ENCODE peak calls at places on chromosomes 12 and 14, in eight cellular contexts. W, V, O, A, T, D, I and L are unnamed samples.
A peak's percentile ranks its signal among the peaks of the same experiment; 100 is the strongest.

GRCh38 chr12:67062193-67062592 is 207.0 kb upstream of the CAND1 start:
- DNase-seq in W (no peak), V (no peak), O (no peak), A (no peak), T (no peak), D (peak; percentile 4), I (no peak), L (no peak)

GRCh38 chr12:124509676-124510300 is 57.6 kb downstream of the NCOR2 start:
- DNase-seq in W (no peak), V (no peak), O (no peak), A (peak; percentile 81), T (no peak), D (peak; percentile 76), I (peak; percentile 54), L (no peak)

GRCh38 chr14:87131879-87132278 is 861.1 kb downstream of the GALC start:
- DNase-seq in W (no peak), V (no peak), O (no peak), A (no peak), T (no peak), D (peak; percentile 20), I (no peak), L (no peak)

GRCh38 chr12:121494093-121494787 is 86.6 kb downstream of the KDM2B start:
- DNase-seq in W (no peak), V (peak; percentile 21), O (peak; percentile 70), A (peak; percentile 25), T (peak; percentile 70), D (peak; percentile 66), I (no peak), L (no peak)

GRCh38 chr14:57611555-57612075 is 118.0 kb upstream of the CCDC198 start:
- DNase-seq in W (no peak), V (no peak), O (no peak), A (no peak), T (no peak), D (no peak), I (no peak), L (no peak)

GRCh38 chr14:68143341-68143807 is 323.8 kb downstream of the RAD51B start:
- DNase-seq in W (peak; percentile 50), V (no peak), O (no peak), A (peak; percentile 40), T (no peak), D (peak; percentile 23), I (no peak), L (peak; percentile 60)

GRCh38 chr12:66900616-66901015 is 221.7 kb upstream of the GRIP1 start:
- DNase-seq in W (peak; percentile 47), V (no peak), O (no peak), A (no peak), T (no peak), D (no peak), I (no peak), L (no peak)

GRCh38 chr12:41981758-41982157 is 162.9 kb downstream of the GXYLT1 start:
- DNase-seq in W (no peak), V (no peak), O (no peak), A (no peak), T (no peak), D (peak; percentile 40), I (no peak), L (no peak)

GRCh38 chr14:73243748-73244147 is 6.4 kb downstream of the PAPLN start:
- DNase-seq in W (no peak), V (no peak), O (no peak), A (no peak), T (no peak), D (no peak), I (no peak), L (no peak)

GRCh38 chr12:66572845-66573244 is 106.0 kb downstream of the GRIP1 start:
- DNase-seq in W (no peak), V (no peak), O (no peak), A (no peak), T (no peak), D (no peak), I (no peak), L (no peak)

GRCh38 chr12:12587878-12588277 is 23.8 kb upstream of the CREBL2 start:
- DNase-seq in W (no peak), V (no peak), O (no peak), A (no peak), T (no peak), D (no peak), I (no peak), L (no peak)

GRCh38 chr12:45671254-45671653 is 58.3 kb upstream of the ARID2 start:
- DNase-seq in W (no peak), V (no peak), O (no peak), A (no peak), T (no peak), D (peak; percentile 46), I (peak; percentile 62), L (no peak)

GRCh38 chr14:80965041-80965440 is 9.6 kb downstream of the TSHR start:
- DNase-seq in W (no peak), V (no peak), O (no peak), A (no peak), T (no peak), D (no peak), I (no peak), L (no peak)